ENCODE peak calls at places on chromosome 22, in six cellular contexts. N is sigmoid colon, F is stomach, X is H1, Z is spleen, G is suprapubic skin. A is an unnamed sample.

GRCh38 chr22:36874731-36875130 is 13.9 kb downstream of the NCF4 start:
- DNase-seq in N (no peak), F (no peak), X (no peak), Z (no peak), G (no peak), A (no peak)

GRCh38 chr22:49328076-49328475 is 499.6 kb downstream of the BRD1 start:
- DNase-seq in N (peak; percentile 48), F (peak; percentile 3), X (no peak), Z (peak; percentile 21), G (no peak), A (no peak)

GRCh38 chr22:36839356-36840073 is 21.3 kb upstream of the NCF4 start:
- DNase-seq in N (no peak), F (no peak), X (no peak), Z (no peak), G (no peak), A (no peak)

GRCh38 chr22:35102663-35103062 is 36.7 kb downstream of the ISX start:
- DNase-seq in N (no peak), F (no peak), X (peak; percentile 39), Z (no peak), G (peak; percentile 48), A (no peak)

GRCh38 chr22:23608583-23608982 is 23.5 kb downstream of the DRICH1 start:
- DNase-seq in N (no peak), F (no peak), X (no peak), Z (no peak), G (no peak), A (no peak)

GRCh38 chr22:48138855-48139254 is 1376.4 kb downstream of the TBC1D22A start:
- DNase-seq in N (no peak), F (no peak), X (no peak), Z (no peak), G (no peak), A (no peak)

GRCh38 chr22:44455151-44455962 is 42.7 kb downstream of the RTL6 start:
- DNase-seq in N (no peak), F (peak; percentile 27), X (no peak), Z (peak; percentile 82), G (peak; percentile 74), A (no peak)

GRCh38 chr22:48490513-48491411 is 1336.9 kb downstream of the BRD1 start:
- DNase-seq in N (peak; percentile 54), F (peak; percentile 23), X (no peak), Z (peak; percentile 52), G (no peak), A (no peak)

GRCh38 chr22:50507991-50508884 is at the start of gene NCAPH2:
- DNase-seq in N (peak; percentile 98), F (peak; percentile 98), X (peak; percentile 89), Z (peak; percentile 99), G (peak; percentile 98), A (peak; percentile 98)

GRCh38 chr22:50292643-50293440 is 14.6 kb downstream of the PLXNB2 start:
- DNase-seq in N (no peak), F (no peak), X (no peak), Z (no peak), G (no peak), A (no peak)

GRCh38 chr22:36628561-36629060 is 74.9 kb downstream of the CACNG2 start:
- DNase-seq in N (no peak), F (no peak), X (no peak), Z (no peak), G (no peak), A (no peak)

GRCh38 chr22:26599505-26599904 is 9.6 kb upstream of the TPST2 start:
- DNase-seq in N (no peak), F (no peak), X (no peak), Z (peak; percentile 54), G (no peak), A (no peak)
- TF ChIP-seq POLR2A in N (no peak), F (no peak), X (no peak), Z (no peak), G (no peak), A (no peak)

GRCh38 chr22:20859615-20860014 is 808 bp downstream of the SNAP29 start:
- DNase-seq in N (no peak), F (no peak), X (no peak), Z (no peak), G (no peak), A (no peak)

GRCh38 chr22:20865331-20865730 is 6.5 kb downstream of the SNAP29 start:
- DNase-seq in N (no peak), F (no peak), X (no peak), Z (no peak), G (no peak), A (no peak)

GRCh38 chr22:20864186-20864908 is 5.5 kb downstream of the SNAP29 start:
- DNase-seq in N (no peak), F (no peak), X (no peak), Z (no peak), G (no peak), A (no peak)

GRCh38 chr22:20863356-20863755 is 4.5 kb downstream of the SNAP29 start:
- DNase-seq in N (no peak), F (no peak), X (no peak), Z (no peak), G (no peak), A (no peak)

DNA sequence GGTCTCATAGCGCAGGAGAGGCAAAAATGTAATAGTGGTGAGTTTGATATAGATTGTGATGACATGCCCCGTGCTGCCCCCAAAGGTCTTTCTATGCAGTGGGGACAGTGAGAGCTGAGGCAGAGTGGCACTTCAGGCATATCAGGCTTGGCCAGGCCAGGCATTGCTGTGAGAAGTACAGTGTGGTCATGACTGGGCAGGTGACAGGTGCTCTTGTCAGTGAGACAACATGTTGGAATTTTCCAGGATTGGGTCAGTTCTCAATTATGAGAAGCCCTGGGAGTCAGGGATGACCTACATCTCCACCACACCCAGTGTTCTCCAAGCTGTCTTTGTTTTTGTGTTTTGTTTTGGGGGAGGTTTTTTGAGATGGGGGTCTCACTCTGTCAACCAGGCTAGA is 3.7 kb downstream of the SNAP29 start:
- DNase-seq in N (no peak), F (no peak), X (no peak), Z (no peak), G (no peak), A (no peak)
- H3K4me1 ChIP-seq in N (peaks cover 25% of the 10 kb centered on the region), F (peaks cover 83% of the 10 kb centered on the region), X (peaks cover 2% of the 10 kb centered on the region), Z (peaks cover 93% of the 10 kb centered on the region), G (peaks cover 69% of the 10 kb centered on the region), A (peaks cover under 1% of the 10 kb centered on the region)

DNA sequence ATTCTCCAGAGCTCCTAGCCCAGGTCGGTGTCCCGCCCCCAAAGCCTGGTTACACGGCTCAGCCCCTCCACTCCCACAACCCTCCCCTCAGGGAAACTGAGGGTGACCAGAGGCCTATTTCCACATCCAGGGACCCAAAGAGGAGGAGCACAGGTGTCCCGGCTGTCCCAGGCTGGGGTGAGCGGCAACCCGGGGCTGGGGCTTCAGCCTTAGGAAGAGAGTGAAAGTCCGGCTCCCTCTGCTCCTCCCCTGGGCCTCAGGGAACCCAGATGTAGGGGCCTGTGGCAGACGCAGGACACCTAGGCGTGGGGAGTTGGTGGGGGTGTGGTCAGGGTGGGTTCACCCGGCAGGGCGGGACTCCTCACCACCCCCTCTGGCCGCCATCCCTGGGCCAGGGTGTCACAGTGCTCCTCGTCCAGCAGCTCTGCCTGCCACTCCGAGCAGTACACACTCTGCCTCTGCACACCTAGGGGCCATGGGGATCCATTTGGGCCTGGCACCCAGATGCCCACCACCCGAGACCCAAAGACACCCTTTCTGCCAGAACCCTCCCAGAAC is 63.1 kb downstream of the ARFGAP3 start:
- DNase-seq in N (peak; percentile 42), F (no peak), X (no peak), Z (peak; percentile 74), G (no peak), A (peak; percentile 36)
- TF ChIP-seq POLR2AphosphoS5 in N (no peak), F (no peak), X (no peak), Z (no peak), G (no peak), A (no peak)

GRCh38 chr22:31084811-31085492 is 3.8 kb downstream of the SMTN start:
- DNase-seq in N (peak; percentile 96), F (peak; percentile 91), X (peak; percentile 61), Z (peak; percentile 96), G (peak; percentile 96), A (peak; percentile 90)
- TF ChIP-seq POLR2A in N (peak; percentile 85), F (no peak), X (no peak), Z (no peak), G (no peak), A (peak; percentile 26)

GRCh38 chr22:19893363-19893762 is 38.7 kb upstream of the GNB1L start:
- DNase-seq in N (no peak), F (no peak), X (no peak), Z (no peak), G (no peak), A (no peak)
- H3K4me1 ChIP-seq in N (no peaks in the 10 kb centered on the region), F (peaks cover 27% of the 10 kb centered on the region), X (peaks cover 20% of the 10 kb centered on the region), Z (peaks cover 38% of the 10 kb centered on the region), G (peaks cover 33% of the 10 kb centered on the region), A (peaks cover 14% of the 10 kb centered on the region)

GRCh38 chr22:38924197-38924952 is 33.0 kb upstream of the APOBEC3A start:
- DNase-seq in N (peak; percentile 89), F (peak; percentile 94), X (no peak), Z (no peak), G (no peak), A (peak; percentile 77)
- TF ChIP-seq POLR2AphosphoS5 in N (peak; percentile 59), F (peak; percentile 60), X (no peak), Z (no peak), G (no peak), A (peak; percentile 11)

DNA sequence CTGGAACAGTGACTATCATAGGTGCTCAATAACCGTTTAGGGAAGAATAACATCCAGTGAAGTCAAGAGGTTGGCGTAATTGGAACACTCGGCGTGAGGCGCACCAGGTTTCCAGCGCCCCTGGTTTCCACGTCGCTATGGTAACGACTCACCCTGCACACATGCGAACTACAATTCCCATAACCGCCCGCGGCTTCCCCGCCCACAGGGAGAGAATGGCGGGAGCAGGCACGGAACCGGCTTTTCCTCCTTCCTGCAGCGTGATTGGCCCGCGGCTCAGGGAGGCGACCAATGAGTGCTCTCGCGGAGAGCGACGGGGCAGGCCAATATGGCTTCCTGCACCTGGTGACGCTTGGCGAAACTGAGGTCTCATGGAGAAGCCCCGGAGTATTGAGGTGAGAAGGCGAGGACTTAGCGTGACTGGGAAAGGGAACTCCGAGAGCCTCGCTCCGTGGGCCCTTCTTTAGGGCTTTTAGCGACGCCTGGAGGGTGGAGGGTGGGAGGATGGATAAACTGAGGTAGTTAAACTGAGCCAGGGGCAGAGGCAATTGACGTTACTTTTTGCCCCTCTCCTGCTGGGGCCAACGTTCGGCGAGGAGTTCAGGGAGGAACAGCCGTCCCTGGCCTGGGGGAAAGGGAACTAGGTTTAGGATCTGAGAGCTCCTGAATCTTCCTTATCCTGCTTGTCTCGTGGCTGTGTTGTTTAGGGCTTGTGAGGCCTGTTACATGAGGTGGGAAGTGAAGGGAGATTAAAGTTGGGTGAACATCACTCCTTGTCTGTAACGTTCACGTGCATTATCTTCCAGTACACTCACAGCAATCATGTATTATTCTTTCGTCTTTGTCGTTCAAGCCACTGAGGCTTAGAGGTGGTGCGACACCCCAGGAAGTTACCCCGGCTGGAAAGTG is at the start of gene L3MBTL2:
- DNase-seq in N (peak; percentile 99), F (peak; percentile 98), X (peak; percentile 85), Z (peak; percentile 99), G (peak; percentile 99), A (peak; percentile 98)
- TF ChIP-seq POLR2A in N (peak; percentile 45), F (no peak), X (peak; percentile 76), Z (no peak), G (no peak), A (peak; percentile 32)

GRCh38 chr22:45645526-45646414 is 25.9 kb upstream of the ATXN10 start:
- DNase-seq in N (peak; percentile 85), F (peak; percentile 82), X (no peak), Z (peak; percentile 93), G (no peak), A (peak; percentile 80)
- H3K4me1 ChIP-seq in N (no peaks in the 10 kb centered on the region), F (peaks cover 10% of the 10 kb centered on the region), X (peaks cover 9% of the 10 kb centered on the region), Z (peaks cover 10% of the 10 kb centered on the region), G (peaks cover 10% of the 10 kb centered on the region), A (no peaks in the 10 kb centered on the region)

A was measured in breast epithelium.